ENCODE peak calls at places on chromosomes 13 and 19, in nine cellular contexts. T is IMR-90, W is breast epithelium, U is heart left ventricle, P is transverse colon, C is A549, O is HCT116, A is esophagus squamous epithelium, M is ovary. F is an unnamed sample.

GRCh38 chr13:93794197-93794885 is 567.7 kb downstream of the GPC6 start:
- DNase-seq in T (peak), W (no peak), U (no peak), P (no peak), C (no peak), O (no peak), A (no peak), M (no peak), F (no peak)

GRCh38 chr19:43450545-43450997 is 14.8 kb downstream of the LYPD3 start:
- DNase-seq in T (peak), W (no peak), U (no peak), P (no peak), C (no peak), O (no peak), A (no peak), M (no peak), F (no peak)

GRCh38 chr19:49534632-49535385 is 7.0 kb downstream of the RCN3 start:
- DNase-seq in T (no peak), W (no peak), U (no peak), P (no peak), C (no peak), O (no peak), A (no peak), M (no peak), F (peak)

GRCh38 chr19:860481-861098 is 1.1 kb downstream of the CFD start:
- DNase-seq in T (peak), W (peak), U (peak), P (peak), C (peak), O (peak), A (no peak), M (peak), F (peak)

GRCh38 chr19:33063356-33064116 is 1.2 kb downstream of the RHPN2 start:
- DNase-seq in T (peak), W (no peak), U (peak), P (peak), C (no peak), O (no peak), A (no peak), M (peak), F (no peak)

GRCh38 chr13:22009500-22009899 is 338.6 kb downstream of the FGF9 start:
- DNase-seq in T (no peak), W (no peak), U (peak), P (no peak), C (no peak), O (no peak), A (no peak), M (no peak), F (peak)

GRCh38 chr19:16206046-16206605 is 8.4 kb downstream of the AP1M1 start:
- DNase-seq in T (no peak), W (no peak), U (no peak), P (no peak), C (no peak), O (no peak), A (no peak), M (no peak), F (no peak)

GRCh38 chr13:81713201-81713600 is 1372.3 kb upstream of the SPRY2 start:
- DNase-seq in T (no peak), W (no peak), U (no peak), P (no peak), C (no peak), O (no peak), A (no peak), M (no peak), F (no peak)

GRCh38 chr19:44988896-44989563 is 12.2 kb upstream of the RELB start:
- DNase-seq in T (peak), W (no peak), U (peak), P (peak), C (peak), O (peak), A (no peak), M (peak), F (peak)

GRCh38 chr19:45924891-45925447 is 10.4 kb upstream of the NANOS2 start:
- DNase-seq in T (no peak), W (no peak), U (no peak), P (no peak), C (no peak), O (peak), A (no peak), M (no peak), F (no peak)

GRCh38 chr19:10727599-10728250 is 9.8 kb downstream of the DNM2 start:
- DNase-seq in T (no peak), W (no peak), U (no peak), P (no peak), C (no peak), O (no peak), A (no peak), M (no peak), F (no peak)

GRCh38 chr19:48478339-48479061 is 9.3 kb downstream of the CYTH2 start:
- DNase-seq in T (no peak), W (no peak), U (no peak), P (no peak), C (no peak), O (no peak), A (no peak), M (no peak), F (no peak)

GRCh38 chr13:66618702-66619101 is 611.4 kb downstream of the PCDH9 start:
- DNase-seq in T (peak), W (no peak), U (no peak), P (no peak), C (peak), O (peak), A (no peak), M (no peak), F (peak)

GRCh38 chr19:2361259-2362038 is 1.4 kb downstream of the TMPRSS9 start:
- DNase-seq in T (no peak), W (no peak), U (no peak), P (no peak), C (no peak), O (no peak), A (no peak), M (no peak), F (no peak)

GRCh38 chr13:89695343-89696257 is 1651.9 kb upstream of the MIR17HG start:
- DNase-seq in T (peak), W (no peak), U (no peak), P (peak), C (peak), O (peak), A (no peak), M (no peak), F (peak)

GRCh38 chr19:45524575-45525129 is 17.4 kb downstream of the VASP start:
- DNase-seq in T (no peak), W (no peak), U (no peak), P (no peak), C (no peak), O (no peak), A (no peak), M (no peak), F (no peak)

GRCh38 chr19:5985098-5985783 is 7.3 kb upstream of the RANBP3 start:
- DNase-seq in T (peak), W (no peak), U (no peak), P (no peak), C (no peak), O (no peak), A (no peak), M (no peak), F (no peak)

GRCh38 chr19:1941146-1942077 is at the start of gene CSNK1G2:
- DNase-seq in T (no peak), W (peak), U (no peak), P (peak), C (no peak), O (no peak), A (no peak), M (peak), F (no peak)

GRCh38 chr13:110813646-110814624 is 100.4 kb downstream of the ING1 start:
- DNase-seq in T (no peak), W (no peak), U (no peak), P (no peak), C (no peak), O (no peak), A (no peak), M (no peak), F (no peak)

GRCh38 chr13:23477096-23477495 is 43.6 kb upstream of the SACS start:
- DNase-seq in T (peak), W (no peak), U (no peak), P (no peak), C (no peak), O (no peak), A (no peak), M (no peak), F (no peak)

GRCh38 chr13:109400192-109400591 is 386.2 kb downstream of the IRS2 start:
- DNase-seq in T (no peak), W (no peak), U (peak), P (peak), C (no peak), O (no peak), A (no peak), M (no peak), F (peak)

GRCh38 chr19:4510435-4511255 is 7.6 kb downstream of the PLIN4 start:
- DNase-seq in T (no peak), W (no peak), U (no peak), P (no peak), C (no peak), O (no peak), A (no peak), M (no peak), F (no peak)

GRCh38 chr19:46992699-46993535 is 26.7 kb upstream of the NPAS1 start:
- DNase-seq in T (no peak), W (no peak), U (peak), P (no peak), C (no peak), O (no peak), A (no peak), M (peak), F (no peak)

GRCh38 chr13:114328595-114328994 is 14.3 kb downstream of the CHAMP1 start:
- DNase-seq in T (no peak), W (no peak), U (no peak), P (no peak), C (no peak), O (no peak), A (no peak), M (no peak), F (no peak)
- TF ChIP-seq POLR2A in T (no peak), W (no peak), U (no peak), P (no peak), C (no peak), O (no peak), A (no peak), M (no peak), F (no peak)

GRCh38 chr19:7260161-7260560 is 34.1 kb downstream of the INSR start:
- DNase-seq in T (no peak), W (no peak), U (no peak), P (no peak), C (no peak), O (no peak), A (no peak), M (no peak), F (no peak)

GRCh38 chr19:7258840-7259395 is 35.3 kb downstream of the INSR start:
- DNase-seq in T (no peak), W (no peak), U (no peak), P (no peak), C (no peak), O (no peak), A (no peak), M (no peak), F (no peak)

GRCh38 chr19:7255631-7256030 is 38.6 kb downstream of the INSR start:
- DNase-seq in T (no peak), W (no peak), U (no peak), P (no peak), C (no peak), O (no peak), A (no peak), M (no peak), F (no peak)

GRCh38 chr19:7257148-7258041 is 36.8 kb downstream of the INSR start:
- DNase-seq in T (peak), W (no peak), U (no peak), P (peak), C (no peak), O (peak), A (no peak), M (peak), F (no peak)

DNA sequence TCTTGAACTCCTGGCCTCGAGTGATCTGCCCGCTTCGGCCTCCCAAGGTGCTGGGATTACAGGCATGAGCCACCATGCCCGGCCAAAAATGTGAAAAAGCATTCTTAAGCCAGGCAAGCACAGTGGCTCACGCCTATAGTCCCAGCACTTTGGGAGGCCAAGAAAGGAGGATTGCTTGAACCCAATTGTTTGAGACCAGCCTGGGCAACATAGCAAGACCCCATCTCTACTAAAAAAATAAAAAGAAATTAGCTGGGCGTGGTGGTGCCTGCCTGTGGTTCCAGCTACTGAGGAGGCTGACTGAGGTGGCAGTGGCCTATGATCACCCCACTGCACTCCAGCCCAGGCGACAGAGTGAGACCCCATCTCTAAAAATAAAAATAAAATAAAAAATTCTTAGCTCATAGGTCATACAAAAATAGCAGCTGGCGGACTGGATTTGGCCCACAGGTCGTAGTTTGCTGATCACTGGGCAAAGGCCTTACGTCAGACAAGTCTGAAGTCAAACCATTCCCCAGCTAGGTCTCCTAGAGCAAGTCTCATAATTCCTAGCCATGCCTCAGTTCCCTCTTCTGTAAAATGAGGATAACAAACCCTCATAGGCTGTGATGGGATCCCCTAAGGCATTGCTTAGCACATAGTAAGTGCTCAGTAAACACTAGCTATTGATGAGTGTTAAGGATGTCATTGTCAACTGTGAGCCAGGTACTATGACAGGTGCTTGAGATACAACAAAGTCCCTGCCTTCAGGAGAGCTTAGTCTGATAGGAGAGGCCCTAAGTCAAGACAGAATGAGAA is 36.0 kb downstream of the INSR start:
- DNase-seq in T (no peak), W (no peak), U (no peak), P (no peak), C (no peak), O (no peak), A (no peak), M (no peak), F (no peak)
- TF ChIP-seq CTCF in T (no peak), W (no peak), U (no peak), P (no peak), C (no peak), O (no peak), A (no peak), M (no peak), F (no peak)

GRCh38 chr13:28138756-28139470 is 568 bp downstream of the PAN3 start:
- DNase-seq in T (peak), W (peak), U (peak), P (peak), C (peak), O (peak), A (peak), M (peak), F (peak)
- TF ChIP-seq POLR2A in T (peak), W (no peak), U (no peak), P (peak), C (peak), O (no peak), A (no peak), M (peak), F (peak)

GRCh38 chr19:42288881-42289555 is 12.9 kb upstream of the PRR19 start:
- DNase-seq in T (no peak), W (no peak), U (no peak), P (no peak), C (no peak), O (no peak), A (no peak), M (peak), F (no peak)
- TF ChIP-seq CTCF in T (no peak), W (no peak), U (no peak), P (no peak), C (no peak), O (no peak), A (no peak), M (no peak), F (no peak)

DNA sequence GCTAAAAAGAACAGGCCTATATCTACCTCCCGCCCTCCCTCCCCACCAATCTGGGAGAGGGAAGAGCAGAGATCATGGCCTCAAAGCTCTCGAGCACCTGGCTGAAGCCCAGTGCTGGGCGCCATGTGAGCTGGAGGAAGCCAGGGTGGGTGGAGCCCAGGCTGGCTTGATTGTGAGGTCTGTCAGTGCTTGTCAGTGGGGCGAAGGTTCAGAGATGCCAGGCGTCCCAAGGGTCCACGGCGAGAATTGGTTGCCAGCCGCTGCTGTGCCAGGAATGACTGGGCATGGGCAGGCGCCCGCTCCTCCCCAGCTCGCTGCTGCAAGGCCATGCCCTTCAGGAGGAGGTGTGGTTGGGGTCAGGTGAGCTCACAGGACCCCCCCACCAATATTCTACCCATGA is 11.5 kb downstream of the BEST2 start:
- DNase-seq in T (no peak), W (no peak), U (peak), P (no peak), C (no peak), O (no peak), A (no peak), M (no peak), F (no peak)
- TF ChIP-seq POLR2A in T (no peak), W (no peak), U (no peak), P (no peak), C (no peak), O (no peak), A (no peak), M (no peak), F (no peak)

F was measured in NB4.